ENCODE peak calls at places on chromosomes 6 and 20, in six cellular contexts. R, H, V, D, L and M are unnamed samples.

GRCh38 chr20:59121714-59122376 is 41.8 kb upstream of the ZNF831 start:
- DNase-seq in L (no peak), V (no peak), H (no peak), R (peak), D (peak), M (no peak)

GRCh38 chr20:50048420-50049166 is 64.4 kb downstream of the UBE2V1 start:
- DNase-seq in H (no peak), D (no peak), L (no peak), R (no peak), V (no peak), M (no peak)

GRCh38 chr6:34315780-34316179 is 67.0 kb upstream of the SMIM29 start:
- DNase-seq in D (no peak), H (no peak), R (no peak), L (no peak), V (no peak), M (no peak)

GRCh38 chr6:19879663-19880062 is 42.5 kb downstream of the ID4 start:
- DNase-seq in R (no peak), L (no peak), H (no peak), V (no peak), D (no peak), M (no peak)

GRCh38 chr6:139708342-139709199 is 334.1 kb upstream of the CITED2 start:
- DNase-seq in H (peak), V (no peak), D (no peak), R (no peak), L (no peak), M (no peak)

GRCh38 chr6:15308445-15309213 is 62.8 kb downstream of the JARID2 start:
- DNase-seq in R (no peak), H (peak), V (no peak), L (no peak), D (no peak), M (no peak)

GRCh38 chr6:148492654-148493290 is 150.1 kb downstream of the SASH1 start:
- DNase-seq in R (no peak), D (no peak), H (peak), L (no peak), V (no peak), M (no peak)

GRCh38 chr6:21587925-21588811 is 5.4 kb upstream of the SOX4 start:
- DNase-seq in D (peak), L (no peak), V (peak), R (peak), H (peak), M (peak)

GRCh38 chr6:36120539-36120938 is 9.8 kb upstream of the MAPK13 start:
- DNase-seq in H (no peak), L (no peak), R (no peak), D (no peak), V (peak), M (no peak)

GRCh38 chr20:22282696-22283095 is 301.7 kb downstream of the FOXA2 start:
- DNase-seq in V (no peak), D (no peak), R (no peak), L (no peak), H (no peak), M (no peak)

GRCh38 chr20:63453029-63453523 is 19.4 kb downstream of the KCNQ2 start:
- DNase-seq in V (no peak), R (no peak), H (no peak), L (no peak), D (peak), M (no peak)

GRCh38 chr6:15263780-15264374 is 18.0 kb downstream of the JARID2 start:
- DNase-seq in V (no peak), L (no peak), H (no peak), R (no peak), D (no peak), M (no peak)

GRCh38 chr20:62935204-62935967 is 2.6 kb upstream of the GID8 start:
- DNase-seq in D (no peak), L (no peak), H (no peak), V (no peak), R (no peak), M (no peak)

GRCh38 chr20:61886721-61887658 is 178.7 kb downstream of the TAF4 start:
- DNase-seq in V (peak), L (no peak), H (peak), R (peak), D (peak), M (peak)

GRCh38 chr6:15088904-15089568 is 156.8 kb upstream of the JARID2 start:
- DNase-seq in R (no peak), H (no peak), V (no peak), L (no peak), D (no peak), M (no peak)

GRCh38 chr6:7650876-7651275 is 60.9 kb downstream of the SNRNP48 start:
- DNase-seq in V (no peak), H (no peak), R (no peak), D (no peak), L (no peak), M (no peak)

GRCh38 chr6:104173680-104174079 is 686.0 kb downstream of the HACE1 start:
- DNase-seq in D (no peak), H (no peak), R (no peak), L (no peak), V (no peak), M (no peak)

GRCh38 chr20:19713851-19714716 is 44.0 kb upstream of the RIN2 start:
- DNase-seq in V (no peak), D (no peak), H (no peak), R (no peak), L (no peak), M (no peak)

GRCh38 chr20:24891546-24892393 is 57.3 kb upstream of the CST7 start:
- DNase-seq in D (no peak), V (no peak), H (no peak), L (no peak), R (peak), M (no peak)

GRCh38 chr6:145903356-145904102 is 60.6 kb downstream of the SHPRH start:
- DNase-seq in R (no peak), D (no peak), V (no peak), L (no peak), H (peak), M (no peak)

GRCh38 chr6:96675617-96676016 is 112.7 kb downstream of the FHL5 start:
- DNase-seq in L (no peak), H (no peak), V (no peak), R (peak), D (no peak), M (no peak)

GRCh38 chr6:16654703-16655102 is 106.6 kb downstream of the ATXN1 start:
- DNase-seq in H (no peak), V (no peak), R (no peak), L (no peak), D (no peak), M (no peak)

GRCh38 chr6:167089243-167090142 is 33.4 kb upstream of the CCR6 start:
- DNase-seq in R (no peak), D (no peak), L (no peak), V (no peak), H (no peak), M (no peak)

GRCh38 chr20:51456511-51457280 is 85.8 kb downstream of the NFATC2 start:
- DNase-seq in D (peak), H (peak), R (peak), V (no peak), L (no peak), M (peak)

GRCh38 chr6:122043421-122043820 is 356.0 kb upstream of the HSF2 start:
- DNase-seq in V (no peak), L (no peak), H (no peak), R (no peak), D (no peak), M (no peak)

GRCh38 chr6:79713701-79714322 is 82.7 kb downstream of the SH3BGRL2 start:
- DNase-seq in H (peak), R (no peak), L (no peak), V (peak), D (peak), M (peak)

GRCh38 chr6:167695831-167696230 is 130.9 kb upstream of the AFDN start:
- DNase-seq in L (no peak), H (no peak), D (no peak), R (no peak), V (no peak), M (no peak)

GRCh38 chr6:52574709-52575489 is 2.0 kb downstream of the TRAM2 start:
- DNase-seq in L (no peak), H (peak), V (peak), R (no peak), D (no peak), M (no peak)

GRCh38 chr20:35106827-35107380 is 14.3 kb upstream of the TRPC4AP start:
- DNase-seq in V (no peak), H (no peak), R (no peak), D (no peak), L (no peak), M (no peak)

GRCh38 chr20:3237958-3238615 is 903 bp downstream of the SLC4A11 start:
- DNase-seq in H (no peak), L (no peak), R (no peak), V (no peak), D (no peak), M (peak)

GRCh38 chr6:170082531-170083187 is 208.2 kb downstream of the DLL1 start:
- DNase-seq in R (no peak), L (no peak), D (peak), H (no peak), V (no peak), M (no peak)

GRCh38 chr6:75449625-75450206 is 43.9 kb downstream of the FILIP1 start:
- DNase-seq in R (no peak), H (peak), D (no peak), L (no peak), V (no peak), M (no peak)

GRCh38 chr20:59084041-59084841 is 41.7 kb upstream of the PRELID3B start:
- DNase-seq in V (no peak), D (no peak), L (no peak), H (no peak), R (no peak), M (no peak)

GRCh38 chr20:2652724-2653510 is 485 bp downstream of the NOP56 start:
- DNase-seq in H (peak), V (no peak), L (no peak), R (peak), D (no peak), M (no peak)

GRCh38 chr6:37546141-37546871 is 46.6 kb upstream of the CCDC167 start:
- DNase-seq in R (no peak), L (no peak), V (no peak), D (peak), H (no peak), M (peak)

GRCh38 chr20:63830821-63831593 is at the start of gene ZBTB46:
- DNase-seq in D (no peak), V (no peak), R (no peak), L (no peak), H (peak), M (peak)

GRCh38 chr6:94245395-94245794 is 826.0 kb upstream of the EPHA7 start:
- DNase-seq in L (no peak), R (no peak), H (no peak), V (no peak), D (no peak), M (no peak)

GRCh38 chr6:111503660-111504059 is 20.6 kb upstream of the REV3L start:
- DNase-seq in R (peak), L (no peak), H (peak), D (no peak), V (no peak), M (no peak)

GRCh38 chr6:134619789-134620188 is 301.9 kb upstream of the SGK1 start:
- DNase-seq in R (peak), V (no peak), L (no peak), D (no peak), H (peak), M (no peak)